ENCODE peak calls at places on chromosomes 12 and 14, in eight cellular contexts. P is tibial nerve, U is ovary, M is upper lobe of left lung, D is K562, R is A549, A is suprapubic skin, L is stomach. T is an unnamed sample.
A peak's percentile ranks its signal among the peaks of the same experiment; 100 is the strongest.

GRCh38 chr14:33987565-33988080 is 36.7 kb upstream of the EGLN3 start:
- DNase-seq in P (no peak), U (no peak), M (no peak), D (no peak), R (no peak), A (no peak), L (no peak), T (no peak)

GRCh38 chr12:1630081-1630826 is 1.2 kb downstream of the WNT5B start:
- DNase-seq in P (peak; percentile 41), U (peak; percentile 65), M (peak; percentile 55), D (no peak), R (peak; percentile 37), A (no peak), L (peak; percentile 39), T (peak; percentile 59)

GRCh38 chr14:92978229-92979021 is 55.5 kb downstream of the CHGA start:
- DNase-seq in P (no peak), U (no peak), M (no peak), D (no peak), R (no peak), A (no peak), L (no peak), T (no peak)

GRCh38 chr14:100762901-100763300 is 36.2 kb downstream of the DLK1 start:
- DNase-seq in P (no peak), U (no peak), M (no peak), D (no peak), R (no peak), A (no peak), L (no peak), T (no peak)

GRCh38 chr12:101671839-101672238 is 25.6 kb upstream of the CHPT1 start:
- DNase-seq in P (no peak), U (no peak), M (no peak), D (no peak), R (no peak), A (no peak), L (no peak), T (no peak)

GRCh38 chr14:52790011-52790755 is 1.2 kb downstream of the GNPNAT1 start:
- DNase-seq in P (no peak), U (no peak), M (no peak), D (peak; percentile 15), R (no peak), A (no peak), L (no peak), T (no peak)

GRCh38 chr12:91926810-91927209 is 218.8 kb downstream of the BTG1 start:
- DNase-seq in P (no peak), U (no peak), M (no peak), D (no peak), R (peak; percentile 40), A (no peak), L (no peak), T (no peak)

GRCh38 chr14:54867011-54867410 is 35.6 kb downstream of the GCH1 start:
- DNase-seq in P (no peak), U (no peak), M (no peak), D (no peak), R (no peak), A (no peak), L (no peak), T (no peak)

GRCh38 chr12:113208041-113208934 is 13.0 kb upstream of the TPCN1 start:
- DNase-seq in P (no peak), U (no peak), M (peak; percentile 75), D (peak; percentile 34), R (no peak), A (no peak), L (peak; percentile 35), T (peak; percentile 67)

GRCh38 chr12:67661311-67662011 is 12.9 kb downstream of the DYRK2 start:
- DNase-seq in P (no peak), U (no peak), M (no peak), D (no peak), R (no peak), A (no peak), L (no peak), T (no peak)

GRCh38 chr12:111438501-111438900 is 32.8 kb downstream of the SH2B3 start:
- DNase-seq in P (no peak), U (no peak), M (peak; percentile 65), D (peak; percentile 50), R (no peak), A (no peak), L (peak; percentile 48), T (peak; percentile 63)

GRCh38 chr12:27388650-27389049 is 56.0 kb downstream of the BMAL2 start:
- DNase-seq in P (no peak), U (no peak), M (no peak), D (no peak), R (no peak), A (no peak), L (no peak), T (no peak)

GRCh38 chr12:66279127-66279712 is 23.1 kb upstream of the HELB start:
- DNase-seq in P (no peak), U (no peak), M (no peak), D (peak; percentile 25), R (peak; percentile 21), A (no peak), L (no peak), T (no peak)

GRCh38 chr14:95518045-95518751 is 1.7 kb upstream of the SYNE3 start:
- DNase-seq in P (no peak), U (no peak), M (peak; percentile 32), D (no peak), R (no peak), A (peak; percentile 51), L (no peak), T (no peak)

GRCh38 chr14:72883963-72884362 is 9.9 kb downstream of the DPF3 start:
- DNase-seq in P (no peak), U (no peak), M (no peak), D (no peak), R (no peak), A (no peak), L (no peak), T (no peak)

GRCh38 chr14:69654109-69654508 is 42.7 kb downstream of the SUSD6 start:
- DNase-seq in P (no peak), U (no peak), M (no peak), D (peak; percentile 47), R (no peak), A (no peak), L (no peak), T (peak; percentile 54)

GRCh38 chr14:68598621-68599447 is 194.0 kb downstream of the ZFP36L1 start:
- DNase-seq in P (peak; percentile 56), U (peak; percentile 59), M (peak; percentile 86), D (no peak), R (peak; percentile 92), A (peak; percentile 77), L (peak; percentile 80), T (peak; percentile 66)

GRCh38 chr12:49061157-49061650 is 610 bp upstream of the KMT2D start:
- DNase-seq in P (no peak), U (no peak), M (no peak), D (no peak), R (peak; percentile 51), A (no peak), L (no peak), T (no peak)

GRCh38 chr12:42421844-42422779 is 96.1 kb downstream of the PPHLN1 start:
- DNase-seq in P (no peak), U (no peak), M (no peak), D (peak; percentile 71), R (no peak), A (no peak), L (no peak), T (no peak)

GRCh38 chr14:70018246-70018645 is 139.0 kb downstream of the SMOC1 start:
- DNase-seq in P (no peak), U (no peak), M (no peak), D (no peak), R (no peak), A (no peak), L (no peak), T (no peak)

GRCh38 chr14:103726474-103726873 is 10.9 kb downstream of the ZFYVE21 start:
- DNase-seq in P (no peak), U (no peak), M (no peak), D (no peak), R (no peak), A (no peak), L (no peak), T (no peak)
- TF ChIP-seq EP300 in P (no peak), U (no peak), M (no peak), D (no peak), R (no peak), A (no peak), L (no peak), T (no peak)

DNA sequence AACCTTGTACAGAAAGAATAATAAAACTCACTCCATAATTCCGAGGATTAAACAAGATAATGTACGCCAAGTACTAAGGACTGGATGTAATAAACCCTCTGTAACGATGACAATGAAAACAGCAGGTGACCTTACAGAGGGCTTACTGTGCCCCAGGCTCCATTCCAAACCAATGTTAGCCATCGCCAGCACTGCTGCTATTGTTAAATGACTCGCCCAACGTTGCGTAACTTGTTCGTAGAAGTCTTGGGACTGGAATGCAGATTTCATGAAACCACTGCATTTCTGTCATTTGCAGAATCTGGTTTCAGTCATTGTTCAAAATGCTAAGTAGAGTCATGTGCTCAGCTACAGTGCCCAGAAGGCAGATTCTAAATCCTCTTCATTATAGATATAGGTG is 728 bp upstream of the STON2 start:
- DNase-seq in P (peak; percentile 59), U (no peak), M (peak; percentile 69), D (peak; percentile 31), R (peak; percentile 17), A (peak; percentile 94), L (peak; percentile 42), T (peak; percentile 72)
- H3K4me3 ChIP-seq in P (no peak overlapping the region), U (no peak overlapping the region), M (no peak overlapping the region), D (no peak overlapping the region), R (no peak overlapping the region), A (no peak overlapping the region), L (no peak overlapping the region), T (no peak overlapping the region)

GRCh38 chr14:93984987-93985410 is 8.6 kb upstream of the ASB2 start:
- DNase-seq in P (no peak), U (no peak), M (no peak), D (peak; percentile 27), R (peak; percentile 76), A (no peak), L (no peak), T (peak; percentile 48)
- TF ChIP-seq EP300 in P (no peak), U (no peak), M (no peak), D (no peak), R (no peak), A (no peak), L (no peak), T (no peak)

GRCh38 chr14:58533417-58533816 is 104.3 kb upstream of the DACT1 start:
- DNase-seq in P (no peak), U (no peak), M (no peak), D (no peak), R (no peak), A (no peak), L (no peak), T (no peak)

GRCh38 chr14:58536975-58537374 is 100.8 kb upstream of the DACT1 start:
- DNase-seq in P (no peak), U (no peak), M (no peak), D (no peak), R (no peak), A (no peak), L (no peak), T (no peak)

GRCh38 chr14:58540693-58541092 is 97.1 kb upstream of the DACT1 start:
- DNase-seq in P (no peak), U (no peak), M (no peak), D (no peak), R (no peak), A (no peak), L (no peak), T (no peak)

DNA sequence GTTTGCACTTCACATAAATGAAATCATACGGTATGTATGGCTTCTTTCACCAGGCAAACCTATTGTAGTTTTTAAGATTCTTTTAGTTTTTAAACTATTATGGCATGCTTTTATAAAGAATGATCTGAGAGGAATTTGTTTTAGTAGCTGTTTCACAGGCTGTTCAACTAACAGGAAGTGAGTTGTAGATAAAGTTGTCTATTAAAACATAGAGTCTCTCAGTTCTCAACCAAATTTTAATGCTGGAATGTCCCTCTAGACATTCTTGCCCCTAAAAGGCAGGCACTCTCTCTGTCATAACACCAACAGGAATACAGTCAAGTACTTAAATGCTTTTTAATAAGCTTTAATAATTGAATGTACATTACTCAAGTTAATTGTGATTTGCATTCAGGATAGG is 102.7 kb upstream of the DACT1 start:
- DNase-seq in P (no peak), U (no peak), M (no peak), D (no peak), R (no peak), A (no peak), L (no peak), T (no peak)
- H3K4me3 ChIP-seq in P (no peak overlapping the region), U (no peak overlapping the region), M (no peak overlapping the region), D (no peak overlapping the region), R (no peak overlapping the region), A (no peak overlapping the region), L (no peak overlapping the region), T (no peak overlapping the region)